ENCODE peak calls at places on chromosomes 1 and 21, in ten cellular contexts. One of them, this sample, is unnamed.

GRCh38 chr21:14358775-14359174 is 24.2 kb downstream of the HSPA13 start:
- DNase-seq in coronary artery: no peak
- DNase-seq in GM10248: no peak
- DNase-seq in pancreas: no peak
- DNase-seq in upper lobe of left lung: no peak
- DNase-seq in choroid plexus epithelial cell: peak
- DNase-seq in GF-D8: no peak
- DNase-seq in breast epithelium: no peak
- DNase-seq in T-helper 9 cell: no peak
- DNase-seq in uterus: no peak
- DNase-seq in this sample: no peak

GRCh38 chr1:31919591-31919990 is 18.6 kb downstream of the PTP4A2 start:
- DNase-seq in coronary artery: no peak
- DNase-seq in GM10248: no peak
- DNase-seq in pancreas: no peak
- DNase-seq in upper lobe of left lung: no peak
- DNase-seq in choroid plexus epithelial cell: no peak
- DNase-seq in GF-D8: no peak
- DNase-seq in breast epithelium: no peak
- DNase-seq in T-helper 9 cell: no peak
- DNase-seq in uterus: no peak
- DNase-seq in this sample: no peak

GRCh38 chr1:15418811-15419515 is 9.3 kb downstream of the EFHD2 start:
- DNase-seq in coronary artery: no peak
- DNase-seq in GM10248: no peak
- DNase-seq in pancreas: peak
- DNase-seq in upper lobe of left lung: peak
- DNase-seq in choroid plexus epithelial cell: peak
- DNase-seq in GF-D8: no peak
- DNase-seq in breast epithelium: no peak
- DNase-seq in T-helper 9 cell: no peak
- DNase-seq in uterus: no peak
- DNase-seq in this sample: no peak

GRCh38 chr1:65247419-65248359 is 61.7 kb upstream of the DNAJC6 start:
- DNase-seq in coronary artery: no peak
- DNase-seq in GM10248: no peak
- DNase-seq in pancreas: no peak
- DNase-seq in upper lobe of left lung: no peak
- DNase-seq in choroid plexus epithelial cell: peak
- DNase-seq in GF-D8: no peak
- DNase-seq in breast epithelium: no peak
- DNase-seq in T-helper 9 cell: no peak
- DNase-seq in uterus: no peak
- DNase-seq in this sample: no peak

GRCh38 chr1:157773723-157774350 is 3.1 kb downstream of the FCRL2 start:
- DNase-seq in coronary artery: no peak
- DNase-seq in GM10248: peak
- DNase-seq in pancreas: no peak
- DNase-seq in upper lobe of left lung: no peak
- DNase-seq in choroid plexus epithelial cell: no peak
- DNase-seq in GF-D8: no peak
- DNase-seq in breast epithelium: no peak
- DNase-seq in T-helper 9 cell: no peak
- DNase-seq in uterus: no peak
- DNase-seq in this sample: peak

GRCh38 chr1:75514270-75514669 is 96.6 kb downstream of the SLC44A5 start:
- DNase-seq in coronary artery: no peak
- DNase-seq in GM10248: no peak
- DNase-seq in pancreas: no peak
- DNase-seq in upper lobe of left lung: no peak
- DNase-seq in choroid plexus epithelial cell: no peak
- DNase-seq in GF-D8: no peak
- DNase-seq in breast epithelium: no peak
- DNase-seq in T-helper 9 cell: no peak
- DNase-seq in uterus: no peak
- DNase-seq in this sample: no peak

GRCh38 chr1:174333437-174333836 is 114.3 kb upstream of the GPR52 start:
- DNase-seq in coronary artery: no peak
- DNase-seq in GM10248: no peak
- DNase-seq in pancreas: no peak
- DNase-seq in upper lobe of left lung: no peak
- DNase-seq in choroid plexus epithelial cell: no peak
- DNase-seq in GF-D8: no peak
- DNase-seq in breast epithelium: no peak
- DNase-seq in T-helper 9 cell: no peak
- DNase-seq in uterus: no peak
- DNase-seq in this sample: no peak

GRCh38 chr1:29732438-29732837 is 496.1 kb downstream of the PTPRU start:
- DNase-seq in coronary artery: no peak
- DNase-seq in GM10248: no peak
- DNase-seq in pancreas: no peak
- DNase-seq in upper lobe of left lung: no peak
- DNase-seq in choroid plexus epithelial cell: no peak
- DNase-seq in GF-D8: no peak
- DNase-seq in breast epithelium: no peak
- DNase-seq in T-helper 9 cell: no peak
- DNase-seq in uterus: no peak
- DNase-seq in this sample: peak

GRCh38 chr1:11835441-11836225 is 11.9 kb downstream of the NPPA start:
- DNase-seq in coronary artery: no peak
- DNase-seq in GM10248: no peak
- DNase-seq in pancreas: no peak
- DNase-seq in upper lobe of left lung: peak
- DNase-seq in choroid plexus epithelial cell: no peak
- DNase-seq in GF-D8: no peak
- DNase-seq in breast epithelium: no peak
- DNase-seq in T-helper 9 cell: no peak
- DNase-seq in uterus: no peak
- DNase-seq in this sample: no peak

GRCh38 chr1:160284220-160284781 is 632 bp downstream of the PEX19 start:
- DNase-seq in coronary artery: no peak
- DNase-seq in GM10248: peak
- DNase-seq in pancreas: no peak
- DNase-seq in upper lobe of left lung: no peak
- DNase-seq in choroid plexus epithelial cell: peak
- DNase-seq in GF-D8: peak
- DNase-seq in breast epithelium: no peak
- DNase-seq in T-helper 9 cell: no peak
- DNase-seq in uterus: no peak
- DNase-seq in this sample: peak